ENCODE peak calls at places on chromosome 7, in five cellular contexts. K is NCI-H1694; A is stimulated activated CD8-positive, alpha-beta memory T cell treated with anti-CD3 and anti-CD28 coated beads, Interleukin-12 subunit alpha, Interleukin-12 subunit beta, amount 100 ng/mL, for 4 hours; H is tibial artery; M is HFFc6. D is an unnamed sample.

GRCh38 chr7:101208794-101209193 is 8.0 kb upstream of the MOGAT3 start:
- DNase-seq in H (no peak), A (no peak), K (no peak), M (no peak), D (no peak)

GRCh38 chr7:108396094-108396493 is 60.1 kb downstream of the NRCAM start:
- DNase-seq in H (no peak), A (no peak), K (no peak), M (no peak), D (no peak)

GRCh38 chr7:67413670-67414069 is 417.0 kb downstream of the TYW1 start:
- DNase-seq in M (no peak), H (no peak), K (no peak), A (no peak), D (no peak)

GRCh38 chr7:114689391-114689790 is 232.5 kb upstream of the MDFIC start:
- DNase-seq in A (no peak), K (no peak), H (no peak), M (no peak), D (no peak)

GRCh38 chr7:76121044-76121443 is 73.1 kb downstream of the MDH2 start:
- DNase-seq in M (no peak), K (no peak), H (no peak), A (no peak), D (no peak)

GRCh38 chr7:44489955-44490350 is 505 bp downstream of the NUDCD3 start:
- DNase-seq in H (no peak), A (no peak), K (no peak), M (no peak), D (no peak)

GRCh38 chr7:87128883-87129282 is 23.4 kb upstream of the DMTF1 start:
- DNase-seq in A (no peak), M (no peak), H (no peak), K (no peak), D (no peak)

GRCh38 chr7:140512317-140513000 is 33.2 kb upstream of the MKRN1 start:
- DNase-seq in A (no peak), K (peak), H (no peak), M (no peak), D (no peak)

GRCh38 chr7:156192921-156193320 is 380.7 kb upstream of the SHH start:
- DNase-seq in A (no peak), H (no peak), K (no peak), M (no peak), D (no peak)

GRCh38 chr7:83457022-83457892 is 191.7 kb downstream of the SEMA3E start:
- DNase-seq in A (no peak), K (no peak), M (no peak), H (no peak), D (no peak)

GRCh38 chr7:23696916-23697441 is 13.0 kb upstream of the STK31 start:
- DNase-seq in M (peak), A (peak), K (no peak), H (peak), D (peak)

GRCh38 chr7:116800594-116800993 is 61.8 kb upstream of the CAPZA2 start:
- DNase-seq in A (no peak), M (no peak), H (no peak), K (no peak), D (no peak)

GRCh38 chr7:102942181-102942882 is 29.5 kb downstream of the LRRC17 start:
- DNase-seq in K (no peak), H (no peak), A (no peak), M (no peak), D (no peak)

GRCh38 chr7:20647908-20648776 is 32.7 kb downstream of the ABCB5 start:
- DNase-seq in K (no peak), A (no peak), M (no peak), H (no peak), D (no peak)

GRCh38 chr7:30238721-30239441 is 45.5 kb upstream of the ZNRF2 start:
- DNase-seq in K (peak), A (no peak), M (peak), H (peak), D (no peak)

GRCh38 chr7:80922254-80923049 is 3.6 kb upstream of the SEMA3C start:
- DNase-seq in A (no peak), H (no peak), K (no peak), M (no peak), D (no peak)

GRCh38 chr7:140242057-140243031 is 65.6 kb upstream of the KDM7A start:
- DNase-seq in A (no peak), K (no peak), M (no peak), H (peak), D (peak)

GRCh38 chr7:41621953-41622831 is 80.7 kb downstream of the INHBA start:
- DNase-seq in H (no peak), A (no peak), K (no peak), M (no peak), D (no peak)

GRCh38 chr7:37990337-37990736 is 69.9 kb downstream of the EPDR1 start:
- DNase-seq in M (no peak), A (no peak), H (no peak), K (no peak), D (no peak)

GRCh38 chr7:15096853-15097252 is 194.3 kb upstream of the DGKB start:
- DNase-seq in M (no peak), A (no peak), H (no peak), K (no peak), D (no peak)

GRCh38 chr7:139732471-139733167 is 45.2 kb downstream of the HIPK2 start:
- DNase-seq in H (no peak), M (no peak), K (no peak), A (no peak), D (no peak)

GRCh38 chr7:28136420-28136819 is 44.2 kb downstream of the JAZF1 start:
- DNase-seq in K (no peak), A (no peak), H (no peak), M (no peak), D (no peak)

GRCh38 chr7:95871078-95871848 is 98.9 kb downstream of the DYNC1I1 start:
- DNase-seq in A (no peak), M (peak), K (peak), H (peak), D (no peak)

GRCh38 chr7:114087674-114088539 is 169.1 kb upstream of the PPP1R3A start:
- DNase-seq in A (no peak), K (no peak), M (no peak), H (no peak), D (peak)

GRCh38 chr7:30548762-30549344 is 44.2 kb upstream of the GGCT start:
- DNase-seq in M (peak), K (peak), H (peak), A (no peak), D (peak)

GRCh38 chr7:77444123-77444522 is 28.0 kb upstream of the GSAP start:
- DNase-seq in H (no peak), M (no peak), K (no peak), A (no peak), D (no peak)

GRCh38 chr7:82740246-82740848 is 296.8 kb upstream of the CACNA2D1 start:
- DNase-seq in M (peak), H (no peak), A (no peak), K (peak), D (no peak)

GRCh38 chr7:124918662-124919061 is 11.0 kb downstream of the POT1 start:
- DNase-seq in A (no peak), K (no peak), M (no peak), H (no peak), D (no peak)

D was measured in aorta.